ENCODE peak calls at places on chromosomes 16 and 17, in four cellular contexts. Y is fibroblast of pulmonary artery, P is endothelial cell, M is IMR-90. L is an unnamed sample.

GRCh38 chr17:79745641-79746105 is 14.9 kb downstream of the ENPP7 start:
- DNase-seq in P (no peak), M (no peak), Y (no peak), L (no peak)

GRCh38 chr17:55845385-55845784 is 94.5 kb downstream of the PCTP start:
- DNase-seq in Y (peak; percentile 42), P (peak; percentile 77), M (peak; percentile 20), L (peak; percentile 26)

GRCh38 chr16:23469814-23470213 is 16.8 kb upstream of the COG7 start:
- DNase-seq in M (peak; percentile 54), P (no peak), Y (peak; percentile 22), L (no peak)

GRCh38 chr16:89103156-89103555 is 9.5 kb downstream of the ACSF3 start:
- DNase-seq in M (no peak), Y (no peak), P (no peak), L (no peak)

GRCh38 chr17:29177871-29178749 is 2.1 kb downstream of the MYO18A start:
- DNase-seq in P (no peak), Y (no peak), M (no peak), L (no peak)

GRCh38 chr16:27463741-27464662 is 62.0 kb downstream of the IL21R start:
- DNase-seq in Y (no peak), P (no peak), M (no peak), L (peak; percentile 85)

GRCh38 chr16:27355610-27356009 is 41.8 kb downstream of the IL4R start:
- DNase-seq in M (peak; percentile 22), Y (peak; percentile 60), P (peak; percentile 52), L (peak; percentile 57)

GRCh38 chr17:81049973-81050551 is 15.1 kb downstream of the BAIAP2 start:
- DNase-seq in P (no peak), M (no peak), Y (no peak), L (no peak)

GRCh38 chr17:71870546-71870862 is 250.3 kb upstream of the SOX9 start:
- DNase-seq in M (no peak), Y (no peak), P (no peak), L (no peak)

GRCh38 chr16:9053006-9053601 is 38.3 kb upstream of the HAPSTR1 start:
- DNase-seq in M (peak; percentile 75), Y (peak; percentile 88), P (peak; percentile 76), L (peak; percentile 48)

GRCh38 chr17:79696159-79696982 is 34.4 kb upstream of the ENPP7 start:
- DNase-seq in M (no peak), Y (no peak), P (no peak), L (no peak)

GRCh38 chr17:31722251-31723056 is 136.6 kb downstream of the COPRS start:
- DNase-seq in P (no peak), Y (peak; percentile 58), M (peak; percentile 70), L (no peak)

GRCh38 chr17:79976451-79976850 is 59.2 kb downstream of the TBC1D16 start:
- DNase-seq in Y (no peak), M (no peak), P (no peak), L (no peak)

GRCh38 chr16:85646358-85646907 is 33.3 kb downstream of the GSE1 start:
- DNase-seq in P (no peak), M (no peak), Y (no peak), L (no peak)

GRCh38 chr16:78310990-78311561 is 211.6 kb downstream of the WWOX start:
- DNase-seq in M (peak; percentile 2), P (no peak), Y (no peak), L (peak; percentile 24)

GRCh38 chr16:47136101-47136820 is 7.5 kb downstream of the NETO2 start:
- DNase-seq in P (no peak), M (peak; percentile 45), Y (peak; percentile 76), L (peak; percentile 41)

GRCh38 chr17:44204453-44204882 is 4.8 kb upstream of the ATXN7L3 start:
- DNase-seq in M (peak; percentile 61), Y (peak; percentile 46), P (no peak), L (no peak)

GRCh38 chr17:46264456-46265198 is 30.3 kb upstream of the LRRC37A start:
- DNase-seq in M (peak; percentile 92), Y (peak; percentile 78), P (no peak), L (peak; percentile 46)

GRCh38 chr16:47927330-47927729 is 228.5 kb downstream of the ABCC12 start:
- DNase-seq in Y (peak; percentile 1), P (no peak), M (peak; percentile 52), L (no peak)

GRCh38 chr17:61967729-61968128 is 39.9 kb upstream of the INTS2 start:
- DNase-seq in Y (no peak), M (peak; percentile 28), P (no peak), L (no peak)

GRCh38 chr17:73320601-73321264 is 8.9 kb upstream of the CDC42EP4 start:
- DNase-seq in P (no peak), Y (no peak), M (no peak), L (no peak)

GRCh38 chr16:87246269-87247065 is 70.7 kb downstream of the C16orf95 start:
- DNase-seq in P (no peak), Y (no peak), M (no peak), L (no peak)

GRCh38 chr17:73784015-73784603 is 139.9 kb upstream of the SDK2 start:
- DNase-seq in M (no peak), P (no peak), Y (no peak), L (no peak)

GRCh38 chr17:48194097-48194550 is 86.6 kb downstream of the SNX11 start:
- DNase-seq in Y (peak; percentile 41), M (peak; percentile 47), P (no peak), L (peak; percentile 12)

GRCh38 chr16:58264007-58264406 is 30.8 kb downstream of the PRSS54 start:
- DNase-seq in P (no peak), Y (no peak), M (no peak), L (no peak)

GRCh38 chr17:28117304-28117703 is 74.8 kb downstream of the NLK start:
- DNase-seq in P (no peak), M (no peak), Y (no peak), L (no peak)

GRCh38 chr17:78680436-78680835 is 101.6 kb downstream of the CYTH1 start:
- DNase-seq in Y (peak; percentile 67), P (no peak), M (no peak), L (no peak)

GRCh38 chr16:80084614-80085013 is 456.2 kb upstream of the DYNLRB2 start:
- DNase-seq in M (no peak), P (peak; percentile 60), Y (peak; percentile 29), L (peak; percentile 13)

GRCh38 chr16:48405153-48405552 is 19.9 kb upstream of the SIAH1 start:
- DNase-seq in Y (no peak), P (no peak), M (no peak), L (no peak)

GRCh38 chr17:35795007-35795870 is at the start of gene MMP28:
- DNase-seq in P (no peak), M (no peak), Y (no peak), L (peak; percentile 64)

GRCh38 chr16:70800798-70801480 is at the start of gene VAC14:
- DNase-seq in P (peak; percentile 91), M (peak; percentile 79), Y (peak; percentile 86), L (peak; percentile 98)

GRCh38 chr17:17387461-17388362 is 84.5 kb downstream of the NT5M start:
- DNase-seq in P (peak; percentile 24), M (no peak), Y (no peak), L (peak; percentile 32)
- TF ChIP-seq CTCF in P (peak; percentile 50), M (no peak), Y (peak; percentile 28), L (peak; percentile 13)

DNA sequence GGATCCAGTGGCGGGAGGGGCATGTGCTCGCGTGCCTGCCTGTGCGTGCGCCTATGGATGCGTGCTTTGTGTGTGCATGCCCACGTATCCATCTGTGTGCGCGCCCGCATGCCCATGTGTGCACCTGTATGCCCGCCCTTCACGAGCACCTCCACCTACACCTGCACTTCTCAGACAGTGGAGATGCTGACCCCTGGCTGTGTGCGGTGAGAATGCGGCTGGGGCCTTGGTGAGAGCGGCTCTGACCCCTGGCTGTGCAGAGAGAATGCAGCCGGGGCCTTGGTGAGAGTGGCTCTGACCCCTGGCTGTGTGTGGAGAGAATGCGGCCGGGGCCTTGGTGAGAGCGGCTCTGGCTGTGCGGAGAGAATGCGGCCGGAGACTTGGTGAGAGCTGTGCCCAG is 33.9 kb downstream of the AXIN1 start:
- DNase-seq in P (peak; percentile 41), Y (no peak), M (no peak), L (peak; percentile 31)
- TF ChIP-seq CTCF in P (no peak), Y (no peak), M (no peak), L (peak; percentile 20)

DNA sequence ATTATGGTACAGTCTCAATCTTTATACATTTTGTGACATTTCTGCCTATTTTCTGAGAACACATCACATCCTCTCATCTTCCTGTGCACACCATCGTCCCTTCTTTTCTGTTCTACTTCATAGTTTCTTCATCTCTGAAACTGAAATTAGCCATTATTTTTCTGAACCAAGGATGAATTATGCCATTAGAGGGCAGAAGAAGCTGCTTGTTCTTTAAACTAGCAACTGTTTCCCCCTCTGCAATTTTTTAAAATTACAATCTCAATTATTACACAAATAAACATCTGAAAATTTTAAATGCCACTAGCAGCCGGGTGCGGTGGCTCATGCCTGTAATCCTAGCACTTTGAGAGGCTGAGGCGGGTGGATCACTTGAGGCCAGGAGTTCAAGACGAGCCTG is 41.3 kb downstream of the RBBP6 start:
- DNase-seq in P (no peak), M (peak; percentile 62), Y (peak; percentile 63), L (no peak)
- TF ChIP-seq CTCF in P (no peak), M (peak; percentile 71), Y (peak; percentile 53), L (no peak)

GRCh38 chr16:74606521-74607309 is at the start of gene GLG1:
- DNase-seq in Y (peak; percentile 91), M (peak; percentile 89), P (peak; percentile 90), L (peak; percentile 93)
- TF ChIP-seq CTCF in Y (no peak), M (no peak), P (no peak), L (no peak)

GRCh38 chr17:5473906-5474305 is 5.1 kb upstream of the DHX33 start:
- DNase-seq in M (no peak), P (no peak), Y (no peak), L (no peak)
- TF ChIP-seq CTCF in M (no peak), P (no peak), Y (no peak), L (no peak)

GRCh38 chr17:75625813-75626486 is 7.3 kb upstream of the SMIM5 start:
- DNase-seq in Y (peak; percentile 21), M (peak; percentile 4), P (peak; percentile 67), L (peak; percentile 36)
- TF ChIP-seq CTCF in Y (peak; percentile 71), M (peak; percentile 56), P (peak; percentile 48), L (peak; percentile 67)

DNA sequence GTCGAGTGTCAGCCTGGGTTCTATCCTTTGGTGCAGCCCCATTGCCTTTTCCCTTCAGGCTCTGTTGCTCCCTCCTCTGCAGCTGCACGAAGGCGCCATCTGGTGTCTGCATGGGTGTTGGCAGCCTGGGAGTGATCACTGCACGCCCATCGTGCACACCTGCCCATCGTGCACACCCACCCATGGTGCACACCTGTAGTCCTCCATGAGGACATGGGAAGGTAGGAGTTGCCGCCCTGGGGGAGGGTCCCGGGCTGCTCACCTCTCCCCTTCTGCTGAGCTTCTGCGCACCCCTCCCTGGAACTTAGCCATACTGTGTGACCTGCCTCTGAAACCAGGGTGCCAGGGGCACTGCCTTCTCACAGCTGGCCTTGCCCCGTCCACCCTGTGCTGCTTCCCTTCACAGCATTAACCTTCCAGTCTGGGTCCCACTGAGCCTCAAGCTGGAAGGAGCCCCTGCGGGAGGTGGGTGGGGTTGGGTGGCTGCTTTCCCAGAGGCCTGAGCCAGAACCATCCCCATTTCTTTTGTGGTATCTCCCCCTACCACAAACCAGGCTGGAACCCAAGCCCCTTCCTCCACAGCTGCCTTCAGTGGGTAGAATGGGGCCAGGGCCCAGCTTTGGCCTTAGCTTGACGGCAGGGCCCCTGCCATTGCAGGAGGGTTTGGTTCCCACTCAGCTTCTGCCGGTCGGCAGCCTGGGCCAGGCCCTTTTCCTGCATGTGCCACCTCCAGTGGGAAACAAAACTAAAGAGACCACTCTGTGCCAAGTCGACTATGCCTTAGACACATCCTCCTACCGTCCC is 2.9 kb downstream of the CTRL start:
- DNase-seq in M (peak; percentile 43), P (peak; percentile 76), Y (peak; percentile 66), L (peak; percentile 87)
- TF ChIP-seq CTCF in M (peak; percentile 87), P (peak; percentile 39), Y (peak; percentile 93), L (peak; percentile 93)

L was measured in activated CD8-positive, alpha-beta T cell treated with anti-CD3 and anti-CD28 coated beads for 36 hours.